ENCODE peak calls at places on chromosome 22, in four cellular contexts. F, D, R and L are unnamed samples.

GRCh38 chr22:44107341-44107740 is 73.4 kb upstream of the PARVG start:
- DNase-seq in R (no peak), D (no peak), F (no peak), L (no peak)

GRCh38 chr22:36221799-36222751 is 17.3 kb downstream of the APOL2 start:
- DNase-seq in D (peak; percentile 67), R (peak; percentile 25), F (peak; percentile 68), L (peak; percentile 43)

GRCh38 chr22:49119551-49119952 is 708.1 kb downstream of the BRD1 start:
- DNase-seq in R (no peak), D (no peak), F (no peak), L (no peak)

GRCh38 chr22:18968011-18968749 is 32.1 kb upstream of the PRODH start:
- DNase-seq in D (peak; percentile 67), R (peak; percentile 24), F (no peak), L (no peak)

GRCh38 chr22:49663311-49663711 is 164.4 kb downstream of the BRD1 start:
- DNase-seq in R (no peak), F (no peak), D (no peak), L (no peak)

GRCh38 chr22:36111316-36111715 is 49.2 kb downstream of the APOL3 start:
- DNase-seq in F (no peak), R (no peak), D (no peak), L (no peak)

GRCh38 chr22:38228326-38228872 is 26.6 kb downstream of the MAFF start:
- DNase-seq in R (no peak), F (no peak), D (no peak), L (no peak)

GRCh38 chr22:30314918-30315317 is 11.8 kb downstream of the TBC1D10A start:
- DNase-seq in D (no peak), F (no peak), R (no peak), L (no peak)

GRCh38 chr22:40597541-40598453 is 38.7 kb downstream of the MRTFA start:
- DNase-seq in D (no peak), R (peak; percentile 35), F (no peak), L (no peak)

GRCh38 chr22:23110922-23111527 is 30.8 kb downstream of the RSPH14 start:
- DNase-seq in D (no peak), F (no peak), R (no peak), L (no peak)